ENCODE peak calls at places on chromosomes 5 and 9, in six cellular contexts. C, D, M, A, Z and G are unnamed samples.

GRCh38 chr5:14156611-14157493 is 13.7 kb downstream of the TRIO start:
- DNase-seq in C (peak), D (no peak), M (no peak), A (peak), Z (no peak), G (no peak)

GRCh38 chr5:160923927-160924705 is 72.1 kb upstream of the ATP10B start:
- DNase-seq in C (no peak), D (no peak), M (no peak), A (peak), Z (peak), G (no peak)

GRCh38 chr5:71899865-71900342 is 180.8 kb downstream of the CARTPT start:
- DNase-seq in C (no peak), D (no peak), M (no peak), A (no peak), Z (no peak), G (peak)

GRCh38 chr5:132777209-132778069 is at the start of gene SEPTIN8:
- DNase-seq in C (no peak), D (peak), M (no peak), A (no peak), Z (peak), G (no peak)

GRCh38 chr5:122845253-122846050 is at the start of gene SNX24:
- DNase-seq in C (peak), D (peak), M (no peak), A (peak), Z (peak), G (peak)

GRCh38 chr5:383621-384020 is 59.4 kb upstream of the EXOC3 start:
- DNase-seq in C (no peak), D (no peak), M (no peak), A (no peak), Z (no peak), G (no peak)

GRCh38 chr5:151675225-151675955 is 11.3 kb downstream of the SPARC start:
- DNase-seq in C (no peak), D (peak), M (no peak), A (no peak), Z (no peak), G (no peak)

GRCh38 chr9:93237535-93237934 is 53.6 kb downstream of the WNK2 start:
- DNase-seq in C (no peak), D (no peak), M (no peak), A (no peak), Z (no peak), G (no peak)

GRCh38 chr9:106964329-106964728 is 101.4 kb downstream of the ZNF462 start:
- DNase-seq in C (no peak), D (no peak), M (no peak), A (no peak), Z (no peak), G (no peak)

GRCh38 chr9:90107021-90107771 is 502.4 kb downstream of the GADD45G start:
- DNase-seq in C (no peak), D (peak), M (no peak), A (no peak), Z (peak), G (no peak)

GRCh38 chr5:90640484-90641059 is 82.0 kb downstream of the ADGRV1 start:
- DNase-seq in C (no peak), D (no peak), M (no peak), A (no peak), Z (no peak), G (no peak)

GRCh38 chr9:14985419-14985818 is 75.2 kb upstream of the FREM1 start:
- DNase-seq in C (no peak), D (no peak), M (no peak), A (no peak), Z (no peak), G (no peak)

GRCh38 chr9:129141066-129142041 is 30.1 kb downstream of the PTPA start:
- DNase-seq in C (no peak), D (peak), M (peak), A (no peak), Z (peak), G (no peak)

DNA sequence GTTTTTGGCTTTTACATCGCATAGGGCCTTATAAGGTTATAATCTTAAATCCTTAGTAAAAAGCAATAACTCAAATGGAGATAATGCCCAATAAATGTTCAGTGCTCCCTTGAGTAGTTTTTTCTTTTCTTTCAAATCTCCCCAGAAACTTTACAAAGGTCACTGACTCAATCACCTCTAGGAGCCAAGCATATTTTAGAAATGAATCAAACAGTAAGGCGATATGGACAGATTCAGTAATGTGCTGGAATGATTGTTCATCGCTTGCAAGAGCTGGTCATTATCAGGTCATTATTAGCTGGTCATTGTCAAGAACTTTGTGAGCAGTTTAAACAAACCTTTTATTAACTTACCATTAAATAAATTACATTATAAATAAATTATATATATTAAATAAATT is 130.4 kb upstream of the SLIT3 start:
- DNase-seq in C (no peak), D (no peak), M (no peak), A (no peak), Z (no peak), G (no peak)
- TF ChIP-seq POLR2AphosphoS5 in C (no peak), D (no peak), M (no peak), A (no peak), Z (no peak), G (no peak)

DNA sequence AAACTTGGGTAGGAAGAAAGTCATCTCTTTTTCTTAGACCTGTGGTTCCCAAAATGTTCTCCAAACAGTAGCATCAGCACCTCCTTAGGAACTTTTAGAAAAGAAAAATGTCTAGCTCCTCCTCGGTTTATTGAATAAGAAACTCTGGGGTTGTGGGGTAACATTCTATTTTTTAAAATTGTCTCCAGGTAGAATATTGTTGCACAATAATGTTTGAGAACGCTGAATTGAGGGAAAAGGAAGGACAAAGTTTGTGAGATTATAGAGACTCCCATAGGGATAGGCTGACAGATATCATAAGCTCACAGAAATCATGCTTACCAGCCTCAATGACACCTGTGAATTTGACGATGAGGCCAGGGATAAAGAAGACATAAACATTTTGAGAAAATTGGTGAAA is 1199.0 kb upstream of the CDH6 start:
- DNase-seq in C (no peak), D (no peak), M (no peak), A (no peak), Z (no peak), G (no peak)
- TF ChIP-seq POLR2AphosphoS5 in C (no peak), D (no peak), M (no peak), A (no peak), Z (no peak), G (no peak)

GRCh38 chr9:120410925-120411501 is 169.0 kb downstream of the CDK5RAP2 start:
- DNase-seq in C (no peak), D (no peak), M (no peak), A (no peak), Z (no peak), G (no peak)
- TF ChIP-seq POLR2AphosphoS5 in C (no peak), D (no peak), M (no peak), A (no peak), Z (no peak), G (no peak)

DNA sequence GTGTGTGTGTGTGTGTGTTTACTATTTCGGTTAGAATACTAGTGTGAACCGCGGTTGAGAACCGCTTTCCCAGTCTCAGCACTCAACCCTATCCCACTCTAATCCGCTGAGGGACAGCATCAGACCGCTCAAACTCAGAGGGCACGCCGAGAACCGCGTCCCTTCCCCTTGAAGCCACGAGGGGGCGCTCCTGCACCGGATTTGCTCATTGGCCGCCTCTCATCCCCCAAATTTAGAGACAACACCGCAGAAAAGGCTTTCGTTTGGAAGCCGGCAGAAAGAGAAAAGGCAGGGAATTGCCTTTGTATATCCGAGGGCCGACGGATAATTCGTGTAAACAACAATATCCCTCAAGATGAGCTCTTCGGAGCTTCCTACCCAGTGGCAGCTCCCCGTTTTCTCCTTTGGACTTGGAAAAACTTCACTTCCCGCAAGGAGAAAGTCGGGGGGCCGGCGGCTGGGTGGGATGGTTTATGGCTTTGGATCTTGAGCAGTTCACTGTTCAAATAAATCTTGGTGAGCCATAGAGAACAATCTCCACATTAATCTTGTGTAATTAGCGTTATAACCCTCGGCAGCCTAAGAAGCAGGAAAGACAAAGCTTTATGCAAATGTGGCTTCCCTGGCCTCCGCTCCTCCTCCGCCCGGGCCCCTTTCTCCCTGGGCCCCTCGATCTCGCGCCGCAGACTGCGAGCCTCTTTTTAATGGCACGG is 296.7 kb downstream of the PARP8 start:
- DNase-seq in C (peak), D (peak), M (no peak), A (peak), Z (peak), G (no peak)
- TF ChIP-seq POLR2AphosphoS5 in C (no peak), D (no peak), M (peak), A (no peak), Z (no peak), G (peak)

DNA sequence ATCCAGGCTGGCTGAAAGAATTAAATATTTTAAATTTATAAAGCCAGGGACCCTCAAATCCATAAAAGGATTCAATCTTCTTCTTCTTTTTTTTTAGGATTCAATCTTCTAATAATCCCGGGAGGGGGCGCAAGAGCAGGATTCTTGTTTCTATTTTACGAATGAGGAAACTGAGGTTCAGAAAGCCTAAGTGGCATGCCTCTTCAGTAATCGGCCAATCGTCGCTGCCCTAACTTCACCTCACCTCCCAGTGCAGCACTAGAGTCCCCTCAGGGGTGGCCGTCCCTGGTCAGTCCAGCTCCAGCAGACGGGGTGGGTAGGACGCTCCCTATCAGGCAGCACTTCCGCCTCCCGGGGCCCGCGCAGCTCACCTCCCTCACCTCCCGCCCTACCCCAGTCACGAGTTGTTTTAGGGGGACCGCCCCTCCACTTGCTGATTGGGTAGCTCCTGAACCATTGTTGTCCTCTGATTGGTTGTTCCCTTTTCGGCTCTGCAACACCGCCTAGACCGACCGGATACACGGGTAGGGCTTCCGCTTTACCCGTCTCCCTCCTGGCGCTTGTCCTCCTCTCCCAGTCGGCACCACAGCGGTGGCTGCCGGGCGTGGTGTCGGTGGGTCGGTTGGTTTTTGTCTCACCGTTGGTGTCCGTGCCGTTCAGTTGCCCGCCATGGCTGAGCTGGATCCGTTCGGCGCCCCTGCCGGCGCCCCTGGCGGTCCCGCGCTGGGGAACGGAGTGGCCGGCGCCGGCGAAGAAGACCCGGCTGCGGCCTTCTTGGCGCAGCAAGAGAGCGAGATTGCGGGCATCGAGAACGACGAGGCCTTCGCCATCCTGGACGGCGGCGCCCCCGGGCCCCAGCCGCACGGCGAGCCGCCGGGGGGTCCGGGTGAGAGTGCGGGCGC is at the start of gene CLTA:
- DNase-seq in C (peak), D (peak), M (peak), A (peak), Z (peak), G (peak)
- TF ChIP-seq POLR2AphosphoS5 in C (peak), D (peak), M (peak), A (peak), Z (peak), G (peak)

DNA sequence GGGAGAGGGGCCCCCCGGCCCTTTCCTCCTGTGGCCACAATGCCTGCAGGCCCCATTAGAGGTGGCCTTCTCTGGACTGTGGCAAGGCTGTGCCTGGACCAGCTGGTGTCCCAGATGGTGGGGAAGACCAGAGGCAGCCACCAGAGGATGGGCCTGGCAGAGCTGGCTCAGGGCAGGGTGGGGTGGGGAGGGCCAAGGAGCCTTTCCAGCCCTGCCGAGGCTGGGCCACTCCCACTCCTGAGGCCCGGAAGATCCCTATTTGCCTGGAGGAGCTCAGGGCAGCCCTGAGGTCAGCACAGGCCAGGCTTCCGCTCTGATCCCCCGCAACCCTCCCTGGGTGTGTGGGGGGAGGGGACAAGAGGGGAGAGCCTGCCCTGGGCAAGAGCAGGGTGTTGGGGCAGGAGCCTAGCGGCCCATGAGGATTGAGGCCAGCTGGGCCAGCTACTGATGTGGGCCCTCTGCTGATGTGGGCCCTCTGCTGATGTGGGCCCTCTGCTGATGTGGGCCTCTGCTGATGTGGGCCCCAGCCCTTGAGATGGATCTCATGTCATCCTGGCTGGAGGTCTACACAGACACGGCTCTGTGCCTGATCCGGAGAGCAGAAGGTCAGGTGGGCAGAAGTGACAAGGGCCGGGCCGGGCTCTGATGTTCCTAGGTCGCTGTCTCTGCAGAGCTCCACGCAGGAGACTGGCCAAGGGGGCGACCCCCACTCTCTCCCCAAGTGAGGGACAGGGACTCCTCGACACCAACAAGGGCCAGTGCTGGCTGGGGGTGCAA is 6.0 kb downstream of the MRPS2 start:
- DNase-seq in C (no peak), D (peak), M (no peak), A (no peak), Z (no peak), G (no peak)
- TF ChIP-seq POLR2AphosphoS5 in C (no peak), D (no peak), M (no peak), A (no peak), Z (no peak), G (no peak)

GRCh38 chr5:32232441-32233219 is 58.5 kb upstream of the GOLPH3 start:
- DNase-seq in C (peak), D (peak), M (no peak), A (peak), Z (peak), G (peak)
- TF ChIP-seq POLR2AphosphoS5 in C (no peak), D (no peak), M (peak), A (no peak), Z (no peak), G (peak)

DNA sequence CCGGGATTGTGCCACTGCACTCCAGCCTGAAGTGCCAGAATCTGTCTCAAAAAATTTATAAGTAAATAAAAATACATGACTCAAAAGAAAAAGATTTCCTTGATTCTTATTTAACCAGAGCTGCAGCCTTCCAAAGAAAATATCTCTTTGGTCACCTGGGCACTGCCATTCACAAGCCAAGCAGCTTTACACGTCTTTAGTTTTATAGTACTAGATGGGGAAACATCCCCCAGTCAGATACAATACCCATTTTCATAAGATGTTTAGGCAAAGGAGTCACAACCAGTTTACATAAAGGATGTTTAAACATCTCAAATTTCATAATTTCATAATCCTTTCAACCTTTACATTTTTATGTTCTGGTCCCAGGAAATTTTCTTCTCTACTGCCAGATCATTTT is 13.7 kb upstream of the OXCT1 start:
- DNase-seq in C (no peak), D (no peak), M (no peak), A (no peak), Z (no peak), G (no peak)
- TF ChIP-seq POLR2AphosphoS5 in C (no peak), D (no peak), M (no peak), A (no peak), Z (no peak), G (no peak)